ENCODE peak calls at places on chromosomes 7 and 10, in seven cellular contexts. R, W, N, X, E, D and F are unnamed samples.

GRCh38 chr7:79298145-79298760 is 155.2 kb downstream of the MAGI2 start:
- DNase-seq in R (no peak), W (peak; percentile 62), N (no peak), X (no peak), E (no peak), D (no peak), F (no peak)

GRCh38 chr7:24604640-24605039 is 31.4 kb downstream of the PALS2 start:
- DNase-seq in R (no peak), W (no peak), N (no peak), X (no peak), E (no peak), D (no peak), F (no peak)

GRCh38 chr10:21517134-21517982 is 8.1 kb downstream of the SKIDA1 start:
- DNase-seq in R (peak; percentile 83), W (no peak), N (no peak), X (no peak), E (peak; percentile 38), D (peak; percentile 76), F (peak; percentile 76)

GRCh38 chr7:132494474-132494873 is 81.8 kb downstream of the PLXNA4 start:
- DNase-seq in R (no peak), W (no peak), N (no peak), X (no peak), E (no peak), D (no peak), F (no peak)

GRCh38 chr10:79238606-79239005 is 108.7 kb upstream of the PPIF start:
- DNase-seq in R (no peak), W (no peak), N (no peak), X (no peak), E (no peak), D (no peak), F (no peak)

GRCh38 chr7:148670374-148670773 is 28.3 kb upstream of the CUL1 start:
- DNase-seq in R (no peak), W (no peak), N (no peak), X (no peak), E (no peak), D (no peak), F (no peak)

GRCh38 chr10:8054498-8055407 is at the start of gene GATA3:
- DNase-seq in R (no peak), W (no peak), N (peak; percentile 57), X (no peak), E (peak; percentile 64), D (peak; percentile 76), F (no peak)

GRCh38 chr7:134420509-134421125 is 38.3 kb downstream of the AKR1B1 start:
- DNase-seq in R (no peak), W (peak; percentile 56), N (peak; percentile 54), X (no peak), E (peak; percentile 65), D (no peak), F (peak; percentile 74)

GRCh38 chr7:88217675-88218427 is 2.0 kb downstream of the SRI start:
- DNase-seq in R (no peak), W (no peak), N (no peak), X (peak; percentile 83), E (no peak), D (no peak), F (peak; percentile 23)

GRCh38 chr7:32357535-32358277 is 132.5 kb downstream of the LSM5 start:
- DNase-seq in R (no peak), W (no peak), N (no peak), X (no peak), E (no peak), D (no peak), F (no peak)

GRCh38 chr7:91565499-91566331 is 301.5 kb downstream of the FZD1 start:
- DNase-seq in R (no peak), W (peak; percentile 41), N (no peak), X (no peak), E (peak; percentile 36), D (peak; percentile 62), F (no peak)

GRCh38 chr10:66892833-66893232 is 33.0 kb upstream of the LRRTM3 start:
- DNase-seq in R (no peak), W (no peak), N (no peak), X (no peak), E (no peak), D (no peak), F (no peak)
- TF ChIP-seq EP300 in R (no peak), W (no peak), N (no peak), X (no peak), E (no peak), D (no peak), F (no peak)

GRCh38 chr7:29809533-29810155 is 3.3 kb downstream of the WIPF3 start:
- DNase-seq in R (no peak), W (no peak), N (no peak), X (no peak), E (no peak), D (no peak), F (no peak)

GRCh38 chr7:29810297-29810696 is 4.0 kb downstream of the WIPF3 start:
- DNase-seq in R (no peak), W (no peak), N (no peak), X (no peak), E (no peak), D (no peak), F (no peak)

GRCh38 chr7:29810813-29811482 is 4.6 kb downstream of the WIPF3 start:
- DNase-seq in R (no peak), W (no peak), N (no peak), X (no peak), E (no peak), D (no peak), F (no peak)

GRCh38 chr7:29812185-29812876 is 6.0 kb downstream of the WIPF3 start:
- DNase-seq in R (no peak), W (no peak), N (no peak), X (no peak), E (no peak), D (no peak), F (no peak)

DNA sequence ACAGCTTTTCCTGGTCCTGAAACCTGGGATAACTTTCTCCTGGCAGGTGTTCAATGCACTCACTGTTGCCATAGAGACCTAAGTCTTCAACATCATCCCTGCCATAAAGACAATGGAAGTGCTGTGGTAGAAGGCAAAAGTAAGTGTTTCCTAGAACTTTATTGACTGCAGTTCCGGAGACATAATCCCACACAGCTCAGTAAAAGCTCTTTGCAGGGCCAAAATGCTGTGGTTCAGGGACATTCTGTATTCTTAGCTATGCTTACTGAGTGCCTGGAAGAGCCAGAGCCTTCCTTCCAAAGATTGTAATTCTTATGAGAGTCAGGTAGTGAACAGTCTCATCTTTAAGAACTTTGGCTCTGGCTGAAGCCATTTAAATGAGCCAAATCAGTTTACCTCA is 5.3 kb downstream of the WIPF3 start:
- DNase-seq in R (no peak), W (no peak), N (no peak), X (no peak), E (no peak), D (no peak), F (no peak)
- TF ChIP-seq EP300 in R (no peak), W (no peak), N (no peak), X (no peak), E (no peak), D (no peak), F (no peak)

GRCh38 chr10:116744849-116745248 is 2.5 kb upstream of the HSPA12A start:
- DNase-seq in R (no peak), W (no peak), N (no peak), X (no peak), E (no peak), D (no peak), F (no peak)

GRCh38 chr10:116741391-116742351 is 695 bp downstream of the HSPA12A start:
- DNase-seq in R (peak; percentile 70), W (no peak), N (peak; percentile 18), X (no peak), E (no peak), D (no peak), F (peak; percentile 9)

GRCh38 chr10:116742367-116743265 is at the start of gene HSPA12A:
- DNase-seq in R (peak; percentile 86), W (peak; percentile 57), N (peak; percentile 80), X (no peak), E (peak; percentile 80), D (peak; percentile 74), F (peak; percentile 83)

GRCh38 chr10:116744163-116744788 is 1.9 kb upstream of the HSPA12A start:
- DNase-seq in R (peak; percentile 56), W (no peak), N (no peak), X (no peak), E (no peak), D (no peak), F (no peak)

DNA sequence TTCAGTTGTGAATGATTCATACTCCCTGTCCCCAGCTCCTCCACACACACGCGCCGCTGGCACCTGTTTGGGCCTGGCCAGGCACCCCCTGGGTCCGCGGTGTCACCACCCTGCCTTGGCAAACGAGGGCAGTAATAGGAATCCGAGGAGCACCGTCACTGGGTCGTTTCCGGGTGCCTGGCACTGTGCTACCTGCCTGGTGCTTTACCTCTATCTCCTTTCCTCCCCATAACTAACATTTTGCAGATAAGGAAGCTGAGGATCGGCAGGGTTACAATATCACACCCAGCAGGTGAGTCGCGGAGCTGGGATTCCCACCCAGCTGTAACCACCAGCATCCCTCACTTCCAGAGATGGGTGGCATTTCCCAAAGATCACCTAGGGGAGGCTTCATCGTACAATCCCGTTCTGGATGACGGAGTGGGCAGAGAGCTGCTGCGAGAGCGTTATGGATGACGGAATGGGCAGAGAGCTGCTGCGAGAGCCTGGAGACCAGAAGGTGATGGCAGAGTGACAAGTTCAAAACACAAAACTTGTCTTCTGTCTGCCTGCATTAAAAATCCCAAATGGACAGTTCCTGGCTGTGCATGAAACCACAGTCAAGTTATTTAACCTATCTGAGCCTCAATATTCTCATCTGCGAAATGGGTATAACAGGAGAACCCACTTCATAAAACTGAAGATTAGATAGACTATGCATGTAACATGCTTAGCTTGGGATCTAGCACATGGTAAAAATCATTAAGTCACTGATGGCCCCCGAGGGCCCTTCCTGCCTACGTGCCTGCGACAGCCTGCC is 1.1 kb upstream of the HSPA12A start:
- DNase-seq in R (peak; percentile 43), W (no peak), N (no peak), X (no peak), E (no peak), D (no peak), F (no peak)
- TF ChIP-seq EP300 in R (no peak), W (peak; percentile 23), N (no peak), X (no peak), E (no peak), D (no peak), F (no peak)

GRCh38 chr7:128031901-128032604 is 816 bp upstream of the LRRC4 start:
- DNase-seq in R (peak; percentile 73), W (no peak), N (peak; percentile 33), X (no peak), E (peak; percentile 34), D (no peak), F (no peak)
- TF ChIP-seq EP300 in R (no peak), W (peak; percentile 30), N (no peak), X (no peak), E (no peak), D (no peak), F (no peak)

GRCh38 chr7:22430457-22430856 is 69.5 kb downstream of the STEAP1B start:
- DNase-seq in R (no peak), W (no peak), N (no peak), X (no peak), E (no peak), D (no peak), F (no peak)

GRCh38 chr7:22435720-22436119 is 64.3 kb downstream of the STEAP1B start:
- DNase-seq in R (no peak), W (no peak), N (no peak), X (no peak), E (no peak), D (no peak), F (no peak)

GRCh38 chr7:22435105-22435504 is 64.9 kb downstream of the STEAP1B start:
- DNase-seq in R (no peak), W (no peak), N (no peak), X (peak; percentile 68), E (no peak), D (no peak), F (no peak)

GRCh38 chr7:22432203-22432718 is 67.7 kb downstream of the STEAP1B start:
- DNase-seq in R (no peak), W (no peak), N (no peak), X (no peak), E (no peak), D (no peak), F (no peak)

GRCh38 chr7:22433710-22434460 is 66.1 kb downstream of the STEAP1B start:
- DNase-seq in R (no peak), W (no peak), N (no peak), X (no peak), E (no peak), D (no peak), F (peak; percentile 86)
- TF ChIP-seq EP300 in R (no peak), W (no peak), N (no peak), X (no peak), E (no peak), D (no peak), F (peak; percentile 95)